ENCODE peak calls at places on chromosomes 13 and 19, in ten cellular contexts. One of them, this sample, is unnamed.

GRCh38 chr19:38433268-38433733 is at the start of gene RYR1:
- DNase-seq in AG04449: no peak
- DNase-seq in GM20000: peak; percentile 82
- DNase-seq in dorsolateral prefrontal cortex: peak; percentile 72
- DNase-seq in A549: peak; percentile 95
- DNase-seq in psoas muscle: peak; percentile 96
- DNase-seq in lower leg skin: peak; percentile 31
- DNase-seq in GM12865: peak; percentile 30
- DNase-seq in left ventricle myocardium inferior: peak; percentile 67
- DNase-seq in kidney epithelial cell: no peak
- DNase-seq in this sample: peak; percentile 73

GRCh38 chr13:78660130-78660857 is 1.3 kb upstream of the OBI1 start:
- DNase-seq in kidney epithelial cell: no peak
- DNase-seq in GM12865: peak; percentile 48
- DNase-seq in GM20000: peak; percentile 21
- DNase-seq in dorsolateral prefrontal cortex: no peak
- DNase-seq in left ventricle myocardium inferior: no peak
- DNase-seq in psoas muscle: peak; percentile 44
- DNase-seq in lower leg skin: no peak
- DNase-seq in AG04449: no peak
- DNase-seq in A549: peak; percentile 7
- DNase-seq in this sample: peak; percentile 31

GRCh38 chr19:10808937-10809655 is 26.9 kb downstream of the TMED1 start:
- DNase-seq in left ventricle myocardium inferior: no peak
- DNase-seq in A549: no peak
- DNase-seq in psoas muscle: no peak
- DNase-seq in dorsolateral prefrontal cortex: no peak
- DNase-seq in GM20000: no peak
- DNase-seq in kidney epithelial cell: no peak
- DNase-seq in lower leg skin: no peak
- DNase-seq in AG04449: no peak
- DNase-seq in GM12865: no peak
- DNase-seq in this sample: peak; percentile 68

GRCh38 chr13:113584205-113584869 is at the start of gene TFDP1:
- DNase-seq in dorsolateral prefrontal cortex: peak; percentile 88
- DNase-seq in lower leg skin: no peak
- DNase-seq in kidney epithelial cell: no peak
- DNase-seq in GM12865: peak; percentile 96
- DNase-seq in psoas muscle: peak; percentile 79
- DNase-seq in AG04449: no peak
- DNase-seq in left ventricle myocardium inferior: peak; percentile 74
- DNase-seq in GM20000: peak; percentile 98
- DNase-seq in A549: peak; percentile 75
- DNase-seq in this sample: peak; percentile 88

GRCh38 chr19:45403781-45404556 is 900 bp downstream of the PPP1R13L start:
- DNase-seq in lower leg skin: peak; percentile 60
- DNase-seq in GM12865: peak; percentile 73
- DNase-seq in dorsolateral prefrontal cortex: no peak
- DNase-seq in GM20000: peak; percentile 90
- DNase-seq in A549: peak; percentile 95
- DNase-seq in left ventricle myocardium inferior: peak; percentile 75
- DNase-seq in psoas muscle: no peak
- DNase-seq in kidney epithelial cell: no peak
- DNase-seq in AG04449: no peak
- DNase-seq in this sample: peak; percentile 91

GRCh38 chr13:36685912-36686311 is 12.1 kb downstream of the SERTM1 start:
- DNase-seq in psoas muscle: no peak
- DNase-seq in lower leg skin: peak; percentile 14
- DNase-seq in kidney epithelial cell: peak; percentile 61
- DNase-seq in GM20000: no peak
- DNase-seq in dorsolateral prefrontal cortex: no peak
- DNase-seq in left ventricle myocardium inferior: no peak
- DNase-seq in GM12865: no peak
- DNase-seq in AG04449: no peak
- DNase-seq in A549: no peak
- DNase-seq in this sample: peak; percentile 6

GRCh38 chr19:3061214-3062161 is 807 bp downstream of the TLE5 start:
- DNase-seq in GM12865: peak; percentile 85
- DNase-seq in GM20000: peak; percentile 92
- DNase-seq in left ventricle myocardium inferior: peak; percentile 73
- DNase-seq in AG04449: no peak
- DNase-seq in psoas muscle: peak; percentile 84
- DNase-seq in dorsolateral prefrontal cortex: peak; percentile 68
- DNase-seq in lower leg skin: no peak
- DNase-seq in kidney epithelial cell: no peak
- DNase-seq in A549: no peak
- DNase-seq in this sample: peak; percentile 69

GRCh38 chr19:37594982-37595382 is 306 bp downstream of the ZNF540 start:
- DNase-seq in kidney epithelial cell: no peak
- DNase-seq in A549: peak; percentile 20
- DNase-seq in lower leg skin: peak; percentile 50
- DNase-seq in psoas muscle: peak; percentile 81
- DNase-seq in GM12865: peak; percentile 54
- DNase-seq in AG04449: no peak
- DNase-seq in left ventricle myocardium inferior: peak; percentile 66
- DNase-seq in GM20000: peak; percentile 46
- DNase-seq in dorsolateral prefrontal cortex: peak; percentile 75
- DNase-seq in this sample: peak; percentile 77

GRCh38 chr13:114130708-114131580 is 1.5 kb downstream of the RASA3 start:
- DNase-seq in kidney epithelial cell: peak; percentile 64
- DNase-seq in GM20000: peak; percentile 71
- DNase-seq in lower leg skin: no peak
- DNase-seq in AG04449: no peak
- DNase-seq in A549: peak; percentile 23
- DNase-seq in dorsolateral prefrontal cortex: peak; percentile 68
- DNase-seq in psoas muscle: peak; percentile 90
- DNase-seq in left ventricle myocardium inferior: peak; percentile 55
- DNase-seq in GM12865: peak; percentile 80
- DNase-seq in this sample: peak; percentile 81

DNA sequence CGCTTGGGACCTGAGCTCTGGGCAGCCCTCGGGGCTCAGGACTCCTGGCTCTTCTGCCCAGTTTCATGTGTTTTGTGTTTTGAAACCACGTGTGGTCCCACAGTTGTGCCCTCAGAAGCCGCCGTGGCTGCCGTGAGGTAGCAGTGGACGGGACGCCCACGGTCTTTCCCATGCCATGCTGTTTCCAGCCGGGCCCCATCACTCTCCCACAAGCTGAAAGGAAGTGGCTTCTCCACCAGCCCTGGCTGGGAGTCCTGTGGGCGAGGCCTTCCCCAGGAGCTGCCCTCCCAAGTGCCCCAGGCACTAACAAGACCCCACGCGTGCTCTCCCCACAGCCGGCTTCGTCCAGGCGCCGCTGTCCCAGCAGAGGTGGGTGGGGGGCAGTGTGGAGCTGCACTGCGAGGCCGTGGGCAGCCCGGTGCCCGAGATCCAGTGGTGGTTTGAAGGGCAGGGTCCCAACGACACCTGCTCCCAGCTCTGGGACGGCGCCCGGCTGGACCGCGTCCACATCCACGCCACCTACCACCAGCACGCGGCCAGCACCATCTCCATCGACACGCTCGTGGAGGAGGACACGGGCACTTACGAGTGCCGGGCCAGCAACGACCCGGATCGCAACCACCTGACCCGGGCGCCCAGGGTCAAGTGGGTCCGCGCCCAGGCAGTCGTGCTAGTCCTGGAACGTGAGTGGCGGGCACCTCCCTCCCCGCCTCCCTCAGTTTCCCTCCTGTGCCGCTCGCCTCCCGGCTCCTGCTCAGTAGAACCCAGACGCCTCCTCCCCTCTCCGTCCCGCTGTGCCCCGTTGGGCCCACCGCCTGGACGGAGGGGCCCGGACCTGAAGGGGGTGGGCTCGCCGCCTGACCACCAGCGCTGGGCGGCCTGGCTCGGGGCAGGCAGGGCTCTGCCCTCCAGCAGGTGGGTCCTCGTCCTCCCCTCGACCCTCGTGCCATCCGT is 5.3 kb downstream of the BSG start:
- DNase-seq in lower leg skin: no peak
- DNase-seq in GM20000: no peak
- DNase-seq in psoas muscle: no peak
- DNase-seq in AG04449: no peak
- DNase-seq in kidney epithelial cell: no peak
- DNase-seq in left ventricle myocardium inferior: no peak
- DNase-seq in GM12865: no peak
- DNase-seq in A549: no peak
- DNase-seq in dorsolateral prefrontal cortex: no peak
- DNase-seq in this sample: no peak
- TF ChIP-seq CTCF in lower leg skin: no peak
- TF ChIP-seq CTCF in GM20000: no peak
- TF ChIP-seq CTCF in psoas muscle: no peak
- TF ChIP-seq CTCF in AG04449: no peak
- TF ChIP-seq CTCF in kidney epithelial cell: peak; percentile 3
- TF ChIP-seq CTCF in left ventricle myocardium inferior: no peak
- TF ChIP-seq CTCF in GM12865: no peak
- TF ChIP-seq CTCF in A549: no peak
- TF ChIP-seq CTCF in dorsolateral prefrontal cortex: no peak
- TF ChIP-seq CTCF in this sample: no peak

GRCh38 chr19:13038306-13039210 is 43.3 kb downstream of the NFIX start:
- DNase-seq in dorsolateral prefrontal cortex: no peak
- DNase-seq in GM20000: no peak
- DNase-seq in AG04449: no peak
- DNase-seq in A549: no peak
- DNase-seq in left ventricle myocardium inferior: no peak
- DNase-seq in GM12865: no peak
- DNase-seq in kidney epithelial cell: no peak
- DNase-seq in psoas muscle: no peak
- DNase-seq in lower leg skin: no peak
- DNase-seq in this sample: no peak
- TF ChIP-seq CTCF in dorsolateral prefrontal cortex: no peak
- TF ChIP-seq CTCF in GM20000: no peak
- TF ChIP-seq CTCF in AG04449: no peak
- TF ChIP-seq CTCF in A549: no peak
- TF ChIP-seq CTCF in left ventricle myocardium inferior: no peak
- TF ChIP-seq CTCF in GM12865: no peak
- TF ChIP-seq CTCF in kidney epithelial cell: no peak
- TF ChIP-seq CTCF in psoas muscle: peak; percentile 21
- TF ChIP-seq CTCF in lower leg skin: no peak
- TF ChIP-seq CTCF in this sample: no peak

DNA sequence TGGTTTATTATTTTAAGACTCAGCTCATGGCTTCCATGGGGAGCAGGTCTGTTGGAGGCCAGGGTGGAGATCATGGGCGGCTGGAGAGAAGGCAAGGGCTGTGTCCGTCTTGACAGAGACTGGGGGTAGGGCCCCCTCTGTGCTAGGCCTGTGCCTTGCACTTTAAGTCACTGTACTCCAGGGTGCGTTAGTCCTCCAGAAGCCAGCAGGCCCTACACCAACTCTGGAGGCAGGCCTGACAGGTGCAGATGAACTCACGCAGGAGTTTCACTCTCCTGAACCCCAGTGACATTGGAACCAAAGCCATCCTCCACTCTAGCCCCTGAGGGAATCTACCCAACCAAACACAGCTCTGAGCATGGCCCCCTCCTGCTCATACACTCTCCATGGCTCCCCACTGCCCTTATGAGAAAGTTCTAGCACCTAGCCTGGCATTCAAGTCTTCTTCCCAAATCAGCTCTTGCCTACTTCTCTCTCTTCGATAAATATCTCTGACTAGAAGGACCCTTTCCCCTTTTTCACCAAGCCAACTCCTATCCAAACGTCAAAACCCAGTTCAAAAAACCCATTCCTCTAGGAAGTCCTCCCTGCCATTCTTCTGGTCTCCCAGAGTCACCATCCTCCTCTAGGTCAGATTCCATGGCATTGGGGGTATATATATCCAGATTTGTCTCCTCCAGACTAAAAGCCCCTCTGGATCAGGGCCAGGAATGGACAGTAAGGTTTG is 15.1 kb downstream of the MEF2B start:
- DNase-seq in left ventricle myocardium inferior: no peak
- DNase-seq in AG04449: no peak
- DNase-seq in GM20000: no peak
- DNase-seq in lower leg skin: no peak
- DNase-seq in psoas muscle: no peak
- DNase-seq in dorsolateral prefrontal cortex: no peak
- DNase-seq in A549: no peak
- DNase-seq in kidney epithelial cell: no peak
- DNase-seq in GM12865: no peak
- DNase-seq in this sample: no peak
- TF ChIP-seq CTCF in left ventricle myocardium inferior: no peak
- TF ChIP-seq CTCF in AG04449: no peak
- TF ChIP-seq CTCF in GM20000: no peak
- TF ChIP-seq CTCF in lower leg skin: no peak
- TF ChIP-seq CTCF in psoas muscle: no peak
- TF ChIP-seq CTCF in dorsolateral prefrontal cortex: no peak
- TF ChIP-seq CTCF in A549: no peak
- TF ChIP-seq CTCF in kidney epithelial cell: no peak
- TF ChIP-seq CTCF in GM12865: no peak
- TF ChIP-seq CTCF in this sample: no peak

GRCh38 chr19:52742516-52742915 is 7.7 kb upstream of the ZNF611 start:
- DNase-seq in A549: no peak
- DNase-seq in psoas muscle: no peak
- DNase-seq in AG04449: no peak
- DNase-seq in kidney epithelial cell: no peak
- DNase-seq in GM12865: no peak
- DNase-seq in lower leg skin: no peak
- DNase-seq in left ventricle myocardium inferior: no peak
- DNase-seq in dorsolateral prefrontal cortex: no peak
- DNase-seq in GM20000: no peak
- DNase-seq in this sample: no peak

GRCh38 chr19:52749780-52750179 is 14.9 kb upstream of the ZNF611 start:
- DNase-seq in AG04449: no peak
- DNase-seq in A549: no peak
- DNase-seq in GM12865: no peak
- DNase-seq in lower leg skin: no peak
- DNase-seq in left ventricle myocardium inferior: no peak
- DNase-seq in kidney epithelial cell: no peak
- DNase-seq in psoas muscle: no peak
- DNase-seq in dorsolateral prefrontal cortex: no peak
- DNase-seq in GM20000: no peak
- DNase-seq in this sample: no peak

GRCh38 chr19:52748336-52748950 is 13.6 kb upstream of the ZNF611 start:
- DNase-seq in GM20000: no peak
- DNase-seq in dorsolateral prefrontal cortex: no peak
- DNase-seq in left ventricle myocardium inferior: no peak
- DNase-seq in GM12865: peak; percentile 12
- DNase-seq in AG04449: no peak
- DNase-seq in kidney epithelial cell: no peak
- DNase-seq in lower leg skin: no peak
- DNase-seq in A549: no peak
- DNase-seq in psoas muscle: no peak
- DNase-seq in this sample: peak; percentile 14
- TF ChIP-seq CTCF in GM20000: no peak
- TF ChIP-seq CTCF in dorsolateral prefrontal cortex: peak; percentile 51
- TF ChIP-seq CTCF in left ventricle myocardium inferior: peak; percentile 52
- TF ChIP-seq CTCF in GM12865: no peak
- TF ChIP-seq CTCF in AG04449: no peak
- TF ChIP-seq CTCF in kidney epithelial cell: no peak
- TF ChIP-seq CTCF in lower leg skin: no peak
- TF ChIP-seq CTCF in A549: no peak
- TF ChIP-seq CTCF in psoas muscle: peak; percentile 27
- TF ChIP-seq CTCF in this sample: peak; percentile 77

GRCh38 chr19:41859213-41859617 is 840 bp upstream of the RPS19 start:
- DNase-seq in lower leg skin: no peak
- DNase-seq in kidney epithelial cell: no peak
- DNase-seq in dorsolateral prefrontal cortex: no peak
- DNase-seq in psoas muscle: no peak
- DNase-seq in A549: no peak
- DNase-seq in GM12865: no peak
- DNase-seq in GM20000: no peak
- DNase-seq in AG04449: no peak
- DNase-seq in left ventricle myocardium inferior: no peak
- DNase-seq in this sample: no peak
- TF ChIP-seq CTCF in lower leg skin: no peak
- TF ChIP-seq CTCF in kidney epithelial cell: no peak
- TF ChIP-seq CTCF in dorsolateral prefrontal cortex: no peak
- TF ChIP-seq CTCF in psoas muscle: no peak
- TF ChIP-seq CTCF in A549: no peak
- TF ChIP-seq CTCF in GM12865: no peak
- TF ChIP-seq CTCF in GM20000: no peak
- TF ChIP-seq CTCF in AG04449: no peak
- TF ChIP-seq CTCF in left ventricle myocardium inferior: no peak
- TF ChIP-seq CTCF in this sample: no peak